ENCODE peak calls at places on chromosomes 1 and 21, in nine cellular contexts. A, W, H, Q, B, I, S, V and F are unnamed samples. For H3K9me3, the result is how much of the 10 kb centered on the place peaks cover.

GRCh38 chr1:164953095-164953494 is 394.1 kb downstream of the PBX1 start:
- DNase-seq in S (no peak), V (no peak), I (no peak), Q (no peak), A (no peak), H (no peak), W (no peak), B (no peak), F (no peak)

GRCh38 chr1:79431341-79431740 is 424.8 kb upstream of the ADGRL4 start:
- DNase-seq in A (no peak), B (no peak), W (no peak), S (no peak), I (no peak), Q (no peak), H (no peak), V (no peak), F (no peak)

GRCh38 chr1:157106813-157107189 is 7.2 kb upstream of the ETV3L start:
- DNase-seq in Q (no peak), H (no peak), W (no peak), S (no peak), I (no peak), A (no peak), B (no peak), V (no peak), F (no peak)

GRCh38 chr1:227894831-227895451 is 52.8 kb downstream of the WNT9A start:
- DNase-seq in S (no peak), W (peak), A (no peak), V (no peak), H (no peak), Q (no peak), B (peak), I (peak), F (peak)

GRCh38 chr1:9069324-9070100 is at the start of gene SLC2A5:
- DNase-seq in B (peak), W (no peak), S (no peak), I (peak), Q (no peak), A (peak), H (no peak), V (no peak), F (no peak)

GRCh38 chr1:2088434-2088833 is 38.2 kb downstream of the PRKCZ start:
- DNase-seq in B (no peak), W (no peak), I (no peak), Q (no peak), V (no peak), A (no peak), S (peak), H (peak), F (no peak)

GRCh38 chr1:10936998-10937901 is 75.2 kb upstream of the TARDBP start:
- DNase-seq in H (no peak), S (no peak), Q (peak), A (no peak), W (no peak), I (no peak), B (no peak), V (no peak), F (no peak)

GRCh38 chr1:7594002-7594713 is 176.9 kb upstream of the VAMP3 start:
- DNase-seq in B (no peak), A (peak), I (no peak), S (no peak), W (no peak), Q (no peak), H (no peak), V (no peak), F (peak)

GRCh38 chr1:229192031-229192430 is 78.9 kb upstream of the RAB4A start:
- DNase-seq in B (no peak), V (no peak), S (peak), A (no peak), I (no peak), H (no peak), W (no peak), Q (no peak), F (no peak)

GRCh38 chr1:30877205-30877912 is 31.2 kb downstream of the SDC3 start:
- DNase-seq in H (peak), W (no peak), I (peak), B (peak), A (no peak), V (no peak), Q (no peak), S (peak), F (peak)

GRCh38 chr21:31335957-31336738 is 7.9 kb downstream of the TIAM1 start:
- DNase-seq in A (no peak), W (no peak), V (no peak), B (no peak), I (no peak), H (no peak), Q (no peak), S (peak), F (no peak)

GRCh38 chr1:198829948-198830347 is 191.1 kb downstream of the PTPRC start:
- DNase-seq in H (no peak), V (peak), A (peak), W (no peak), I (no peak), Q (no peak), B (no peak), S (peak), F (no peak)

GRCh38 chr1:21659099-21659923 is 9.8 kb downstream of the RAP1GAP start:
- DNase-seq in S (peak), A (peak), W (peak), I (peak), H (peak), B (peak), V (peak), Q (peak), F (peak)

GRCh38 chr21:40120944-40121575 is 253.8 kb downstream of the PCP4 start:
- DNase-seq in W (no peak), Q (no peak), I (no peak), S (peak), B (no peak), H (no peak), A (peak), V (peak), F (no peak)

GRCh38 chr1:18716785-18717678 is 86.4 kb downstream of the PAX7 start:
- DNase-seq in W (no peak), S (no peak), V (no peak), H (no peak), I (no peak), B (no peak), Q (no peak), A (no peak), F (no peak)

GRCh38 chr21:37208056-37208705 is 59.0 kb downstream of the VPS26C start:
- DNase-seq in W (no peak), Q (no peak), I (peak), S (no peak), V (no peak), A (peak), H (peak), B (no peak), F (peak)

GRCh38 chr1:70441392-70442035 is 30.4 kb downstream of the CTH start:
- DNase-seq in W (no peak), Q (no peak), A (no peak), S (no peak), V (no peak), H (no peak), I (no peak), B (no peak), F (no peak)

GRCh38 chr1:109239580-109240068 is 9.7 kb upstream of the CELSR2 start:
- DNase-seq in A (peak), W (peak), B (peak), I (no peak), V (peak), H (no peak), Q (peak), S (peak), F (no peak)

GRCh38 chr1:55071477-55071876 is 32.1 kb downstream of the PCSK9 start:
- DNase-seq in S (peak), V (peak), H (no peak), A (no peak), B (no peak), I (no peak), W (no peak), Q (peak), F (no peak)

GRCh38 chr21:27813750-27814149 is 846.9 kb upstream of the ADAMTS5 start:
- DNase-seq in A (no peak), H (no peak), B (no peak), Q (no peak), S (no peak), W (no peak), I (no peak), V (no peak), F (no peak)

GRCh38 chr1:181898773-181899172 is 162.7 kb downstream of the ZNF648 start:
- DNase-seq in S (no peak), A (no peak), Q (no peak), B (no peak), V (no peak), W (no peak), I (no peak), H (no peak), F (no peak)

GRCh38 chr1:96259399-96259798 is 462.2 kb upstream of the PTBP2 start:
- DNase-seq in V (no peak), Q (no peak), H (no peak), I (no peak), S (no peak), W (no peak), B (no peak), A (no peak), F (no peak)

GRCh38 chr1:63664742-63665141 is 71.5 kb downstream of the PGM1 start:
- DNase-seq in W (no peak), A (no peak), H (no peak), B (no peak), Q (no peak), I (no peak), V (no peak), S (no peak), F (no peak)

GRCh38 chr1:153933420-153933819 is 10.6 kb upstream of the GATAD2B start:
- DNase-seq in W (no peak), S (no peak), I (no peak), V (no peak), H (no peak), A (no peak), B (no peak), Q (no peak), F (no peak)

GRCh38 chr1:19644761-19645543 is 841 bp downstream of the NBL1 start:
- DNase-seq in W (peak), B (peak), S (no peak), Q (no peak), I (no peak), A (no peak), H (no peak), V (no peak), F (peak)

GRCh38 chr21:23607782-23608181 is 1999.5 kb downstream of the MRPL39 start:
- DNase-seq in B (no peak), H (no peak), A (no peak), V (no peak), S (no peak), I (no peak), W (no peak), Q (no peak), F (no peak)

GRCh38 chr21:23612210-23612609 is 1995.1 kb downstream of the MRPL39 start:
- DNase-seq in W (no peak), B (no peak), H (no peak), I (no peak), Q (no peak), S (no peak), A (no peak), V (no peak), F (no peak)

DNA sequence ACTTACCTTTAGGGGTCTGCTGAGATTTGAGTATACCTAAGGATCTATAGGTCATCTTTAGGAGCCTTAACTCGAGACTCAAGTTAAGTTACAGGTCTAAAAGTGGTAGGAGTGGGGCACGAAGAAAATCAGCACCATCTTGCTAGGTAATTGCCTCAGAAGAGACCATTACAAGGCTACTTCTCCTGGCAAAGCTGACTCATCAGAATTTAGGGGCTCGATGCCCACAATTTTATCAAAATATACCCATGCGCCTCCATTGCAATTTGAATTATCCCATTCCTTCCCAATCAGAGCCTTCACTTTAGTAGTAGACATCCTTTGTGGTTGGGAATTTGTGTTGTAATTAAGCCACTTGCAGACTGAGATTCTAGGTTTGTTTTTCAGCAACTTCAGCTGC is 1994.3 kb downstream of the MRPL39 start:
- DNase-seq in H (no peak), S (no peak), V (no peak), A (no peak), B (no peak), Q (no peak), I (no peak), W (no peak), F (no peak)
- H3K9me3 ChIP-seq in H (under half), S (under half), V (under half), A (under half), B (under half), Q (under half), I (under half), W (under half), F (under half)

DNA sequence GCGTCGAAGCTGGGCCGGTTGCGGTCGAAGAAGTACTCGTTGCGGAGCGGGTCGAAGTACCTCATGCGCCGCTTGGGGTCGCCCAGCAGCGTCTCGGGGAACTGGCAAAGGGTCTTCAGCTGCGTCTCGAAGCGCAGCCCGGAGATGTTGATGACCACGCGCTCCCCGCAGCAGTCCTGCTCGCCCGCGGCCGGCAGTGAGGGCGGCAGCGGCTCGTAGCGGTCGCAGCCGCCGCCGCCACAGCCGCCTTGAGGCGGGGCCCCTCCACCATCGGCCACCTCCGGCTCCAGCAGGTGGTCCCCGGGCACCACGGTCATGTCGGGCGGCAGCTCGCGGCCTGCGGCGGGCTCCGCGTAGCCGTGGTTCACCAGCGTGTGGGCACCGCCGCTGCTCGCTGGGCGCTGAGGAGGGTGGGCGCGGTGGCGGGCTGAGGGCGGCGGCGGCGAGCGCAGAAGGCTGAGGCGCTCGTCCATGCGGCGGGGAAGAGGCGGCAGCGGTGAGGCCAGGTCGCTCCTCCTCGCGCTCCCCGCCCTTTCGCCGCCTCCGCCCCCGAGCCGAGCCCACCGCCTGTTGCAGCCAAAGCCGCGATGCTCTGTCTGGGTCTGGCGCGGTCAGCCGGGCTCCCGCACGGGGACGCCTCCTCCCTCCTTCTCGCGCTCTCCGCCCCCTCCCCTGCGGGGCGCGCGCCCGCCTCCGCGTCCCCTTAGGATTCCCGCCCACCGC is at the start of gene KCNA3:
- DNase-seq in V (no peak), W (peak), I (peak), H (no peak), S (no peak), A (no peak), B (peak), Q (peak), F (peak)
- H3K27ac ChIP-seq in V (no peak), W (peak), I (peak), H (peak), S (no peak), A (no peak), B (peak), Q (peak), F (no peak)

DNA sequence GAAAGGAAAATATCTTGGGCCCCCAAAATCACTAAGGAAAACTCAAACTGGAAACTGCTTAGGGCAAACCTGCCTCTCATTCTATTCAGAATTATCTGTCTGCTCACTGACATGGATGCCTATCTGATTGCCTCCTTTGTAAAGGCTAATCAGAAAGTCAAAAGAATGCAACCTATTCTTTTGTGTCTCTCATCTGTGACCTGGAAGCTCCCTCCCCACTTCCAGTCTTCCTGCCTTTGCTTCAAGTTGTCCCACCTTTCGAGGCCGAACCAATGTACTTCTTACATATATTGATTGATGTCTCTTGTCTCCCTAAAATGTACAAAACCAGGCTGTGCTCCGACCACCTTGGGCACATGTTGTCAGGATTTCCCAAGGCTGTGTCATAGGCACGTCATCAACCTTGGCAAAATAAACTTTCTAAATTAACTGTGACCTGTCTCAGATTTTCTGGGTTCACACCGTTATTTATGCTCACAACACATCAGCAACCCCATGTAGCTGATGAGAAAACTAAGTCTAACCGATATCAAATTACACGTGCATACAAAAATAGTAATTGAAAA is 302.3 kb upstream of the NRIP1 start:
- DNase-seq in I (no peak), A (no peak), S (no peak), W (no peak), B (no peak), V (no peak), Q (no peak), H (no peak), F (no peak)
- H3K9me3 ChIP-seq in I (under half), A (under half), S (under half), W (under half), B (under half), V (under half), Q (under half), H (under half), F (under half)

GRCh38 chr1:224114787-224115175 is 870 bp downstream of the FBXO28 start:
- DNase-seq in I (no peak), A (no peak), B (no peak), W (no peak), H (no peak), Q (no peak), S (no peak), V (no peak), F (no peak)

GRCh38 chr1:224113545-224113917 is 380 bp upstream of the FBXO28 start:
- DNase-seq in I (no peak), A (no peak), S (no peak), Q (no peak), V (no peak), W (no peak), B (no peak), H (no peak), F (no peak)

GRCh38 chr1:224109981-224110380 is 3.9 kb upstream of the FBXO28 start:
- DNase-seq in W (no peak), H (no peak), B (no peak), S (no peak), V (no peak), A (no peak), Q (no peak), I (no peak), F (no peak)

GRCh38 chr1:224113918-224114786 is at the start of gene FBXO28:
- DNase-seq in S (peak), V (peak), A (peak), I (peak), B (peak), H (peak), Q (peak), W (peak), F (peak)

GRCh38 chr1:224113005-224113404 is 906 bp upstream of the FBXO28 start:
- DNase-seq in S (no peak), W (no peak), B (no peak), A (no peak), V (no peak), Q (no peak), H (no peak), I (no peak), F (no peak)
- H3K27ac ChIP-seq in S (no peak), W (no peak), B (no peak), A (no peak), V (no peak), Q (no peak), H (no peak), I (no peak), F (no peak)